ENCODE peak calls at places on chromosomes 12 and 14, in nine cellular contexts. J is COR-L47; H is left kidney; D is MG63; U is activated CD8-positive, alpha-beta memory T cell treated with anti-CD3 and anti-CD28 coated beads, Interleukin-2, amount 50 U/mL, for 48 hours; M is cardiac fibroblast; R is stimulated activated CD4-positive, alpha-beta T cell treated with anti-CD3 and anti-CD28 coated beads, Interleukin-4, amount 100 ng/mL, for 24 hours; I is kidney tubule cell; V is activated CD4-positive, alpha-beta T cell treated with anti-CD3 and anti-CD28 coated beads, Interleukin-2, amount 50 U/mL, for 1 hour. Z is an unnamed sample.
A peak's percentile ranks its signal among the peaks of the same experiment; 100 is the strongest.

GRCh38 chr14:101359221-101360044 is 201.9 kb upstream of the DIO3 start:
- DNase-seq in J (no peak), H (peak; percentile 67), D (peak; percentile 26), U (peak; percentile 17), M (no peak), R (no peak), I (no peak), V (no peak), Z (no peak)

GRCh38 chr14:44962573-44963528 is 861 bp downstream of the TOGARAM1 start:
- DNase-seq in J (no peak), H (peak; percentile 85), D (peak; percentile 31), U (peak; percentile 73), M (peak; percentile 65), R (no peak), I (peak; percentile 42), V (peak; percentile 23), Z (no peak)

GRCh38 chr12:48996794-48997718 is 2.1 kb downstream of the DDN start:
- DNase-seq in J (peak; percentile 66), H (peak; percentile 93), D (no peak), U (peak; percentile 83), M (peak; percentile 74), R (peak; percentile 68), I (peak; percentile 67), V (peak; percentile 72), Z (peak; percentile 54)

GRCh38 chr12:46788247-46788887 is 37.4 kb downstream of the SLC38A4 start:
- DNase-seq in J (no peak), H (no peak), D (no peak), U (no peak), M (peak; percentile 12), R (no peak), I (no peak), V (no peak), Z (no peak)

GRCh38 chr12:93441111-93441616 is 583 bp downstream of the UBE2N start:
- DNase-seq in J (no peak), H (peak; percentile 63), D (peak; percentile 41), U (peak; percentile 72), M (peak; percentile 25), R (peak; percentile 34), I (peak; percentile 30), V (peak; percentile 20), Z (peak; percentile 58)

GRCh38 chr14:91402278-91403068 is 15.1 kb downstream of the CCDC88C start:
- DNase-seq in J (no peak), H (peak; percentile 68), D (no peak), U (no peak), M (peak; percentile 63), R (no peak), I (no peak), V (no peak), Z (peak; percentile 42)

GRCh38 chr14:24513009-24513408 is 4.9 kb upstream of the CMA1 start:
- DNase-seq in J (no peak), H (peak; percentile 67), D (no peak), U (no peak), M (no peak), R (no peak), I (no peak), V (no peak), Z (no peak)

GRCh38 chr12:50981319-50982239 is 29.2 kb downstream of the HIGD1C start:
- DNase-seq in J (no peak), H (no peak), D (no peak), U (no peak), M (no peak), R (no peak), I (no peak), V (no peak), Z (no peak)

GRCh38 chr14:105126126-105126969 is 42.2 kb downstream of the JAG2 start:
- DNase-seq in J (no peak), H (no peak), D (no peak), U (peak; percentile 36), M (no peak), R (no peak), I (no peak), V (no peak), Z (no peak)

Z was measured in CD4-positive, CD25-positive, alpha-beta regulatory T cell.